ENCODE peak calls at places on chromosomes 12 and 14, in six cellular contexts. P, S, D, O, A and J are unnamed samples. For H3K4me1 and H3K36me3, the result is how much of the 10 kb centered on the place peaks cover.

GRCh38 chr14:92973265-92973797 is 50.4 kb downstream of the CHGA start:
- DNase-seq in D (peak), P (peak), S (peak), O (no peak), A (peak), J (peak)

GRCh38 chr14:100740196-100740825 is 13.6 kb downstream of the DLK1 start:
- DNase-seq in A (no peak), O (no peak), P (no peak), S (no peak), D (no peak), J (no peak)

GRCh38 chr14:99430491-99430890 is 50.2 kb downstream of the SETD3 start:
- DNase-seq in A (no peak), S (peak), O (no peak), D (no peak), P (no peak), J (no peak)

GRCh38 chr14:62206456-62206855 is 444.2 kb downstream of the SNAPC1 start:
- DNase-seq in O (no peak), A (no peak), P (peak), D (peak), S (no peak), J (no peak)

GRCh38 chr12:45994736-45995135 is 4.4 kb upstream of the SCAF11 start:
- DNase-seq in P (no peak), S (no peak), A (no peak), D (no peak), O (no peak), J (peak)

GRCh38 chr12:43835656-43836454 is at the start of gene TMEM117:
- DNase-seq in O (no peak), P (peak), S (peak), A (peak), D (peak), J (peak)

GRCh38 chr12:111598637-111599458 is at the start of gene ATXN2:
- DNase-seq in O (no peak), D (peak), S (peak), P (no peak), A (peak), J (peak)

GRCh38 chr14:79411403-79412174 is 799.7 kb downstream of the DIO2 start:
- DNase-seq in P (peak), S (no peak), D (no peak), O (no peak), A (no peak), J (no peak)

GRCh38 chr12:49917126-49917787 is 13.6 kb upstream of the FAIM2 start:
- DNase-seq in P (no peak), O (no peak), D (no peak), A (no peak), S (no peak), J (no peak)

GRCh38 chr12:8914716-8915526 is 612 bp downstream of the PHC1 start:
- DNase-seq in A (peak), O (no peak), D (peak), P (peak), S (peak), J (peak)

GRCh38 chr12:119601877-119602536 is 8.4 kb downstream of the TMEM233 start:
- DNase-seq in O (no peak), P (no peak), D (no peak), S (no peak), A (no peak), J (no peak)

GRCh38 chr14:28142400-28143015 is 624.1 kb upstream of the FOXG1 start:
- DNase-seq in O (no peak), D (no peak), S (no peak), P (peak), A (no peak), J (peak)

GRCh38 chr14:95521001-95521400 is 4.6 kb upstream of the SYNE3 start:
- DNase-seq in D (no peak), O (no peak), P (no peak), A (no peak), S (no peak), J (no peak)

GRCh38 chr12:52147367-52147972 is 44.3 kb downstream of the KRT80 start:
- DNase-seq in D (peak), A (peak), S (no peak), P (peak), O (no peak), J (peak)

GRCh38 chr12:65220761-65221160 is 51.4 kb downstream of the LEMD3 start:
- DNase-seq in D (no peak), S (no peak), P (no peak), A (no peak), O (no peak), J (no peak)

GRCh38 chr12:12839886-12840285 is 26.7 kb downstream of the DDX47 start:
- DNase-seq in P (peak), O (no peak), S (no peak), D (peak), A (peak), J (peak)

GRCh38 chr12:24381790-24382189 is 432.3 kb upstream of the SOX5 start:
- DNase-seq in D (no peak), P (no peak), S (no peak), O (no peak), A (no peak), J (no peak)

GRCh38 chr12:51600721-51601120 is 9.7 kb downstream of the SCN8A start:
- DNase-seq in D (no peak), S (no peak), O (no peak), P (no peak), A (no peak), J (no peak)

GRCh38 chr12:51889216-51890134 is 1.6 kb downstream of the ANKRD33 start:
- DNase-seq in P (no peak), S (no peak), O (no peak), D (peak), A (no peak), J (no peak)

GRCh38 chr14:35289623-35290022 is 2.6 kb upstream of the PSMA6 start:
- DNase-seq in P (no peak), S (no peak), D (no peak), A (no peak), O (no peak), J (no peak)
- H3K4me1 ChIP-seq in P (under half), S (under half), D (under half), A (under half), O (under half), J (under half)

GRCh38 chr12:123401753-123402683 is 18.1 kb downstream of the KMT5A start:
- DNase-seq in S (no peak), P (no peak), A (no peak), D (no peak), O (no peak), J (no peak)
- H3K36me3 ChIP-seq in S (half or more), P (under half), A (under half), D (half or more), O (under half), J (half or more)

GRCh38 chr12:108700833-108701450 is 30.4 kb downstream of the CORO1C start:
- DNase-seq in P (no peak), S (no peak), D (no peak), O (no peak), A (no peak), J (no peak)
- H3K4me1 ChIP-seq in P (half or more), S (under half), D (under half), O (under half), A (under half), J (under half)

GRCh38 chr12:120697344-120697743 is 10.4 kb downstream of the MLEC start:
- DNase-seq in D (no peak), P (no peak), S (no peak), O (no peak), A (no peak), J (no peak)

GRCh38 chr12:120693848-120694247 is 6.9 kb downstream of the MLEC start:
- DNase-seq in D (no peak), O (no peak), A (no peak), P (no peak), S (no peak), J (no peak)

GRCh38 chr12:120698677-120699076 is 11.6 kb upstream of the UNC119B start:
- DNase-seq in D (no peak), P (no peak), S (no peak), A (no peak), O (no peak), J (no peak)

GRCh38 chr12:120699553-120699952 is 10.7 kb upstream of the UNC119B start:
- DNase-seq in A (no peak), P (no peak), O (no peak), S (no peak), D (no peak), J (no peak)

GRCh38 chr12:120696599-120696998 is 9.7 kb downstream of the MLEC start:
- DNase-seq in P (no peak), S (no peak), D (no peak), A (no peak), O (no peak), J (no peak)
- H3K36me3 ChIP-seq in P (under half), S (half or more), D (half or more), A (under half), O (under half), J (half or more)